ENCODE peak calls at places on chromosomes 13 and 19, in eight cellular contexts. E is IMR-90, A is PC-9, C is heart left ventricle, T is SK-N-MC, I is tibial artery, M is pancreas, W is left ventricle myocardium inferior. G is an unnamed sample.

GRCh38 chr13:42064259-42064658 is 15.8 kb downstream of the DGKH start:
- DNase-seq in E (peak; percentile 94), A (no peak), C (no peak), T (no peak), I (no peak), M (no peak), W (no peak), G (peak; percentile 96)

GRCh38 chr19:14758816-14759215 is 19.5 kb downstream of the ADGRE2 start:
- DNase-seq in E (no peak), A (no peak), C (no peak), T (no peak), I (no peak), M (no peak), W (no peak), G (no peak)

GRCh38 chr19:51799311-51799997 is 4.5 kb downstream of the FPR3 start:
- DNase-seq in E (peak; percentile 94), A (peak; percentile 49), C (peak; percentile 90), T (no peak), I (peak; percentile 90), M (peak; percentile 68), W (peak; percentile 89), G (peak; percentile 96)

GRCh38 chr13:20672772-20673171 is 30.7 kb upstream of the IL17D start:
- DNase-seq in E (peak; percentile 28), A (no peak), C (no peak), T (no peak), I (no peak), M (no peak), W (no peak), G (no peak)

GRCh38 chr19:373391-374182 is 29.0 kb upstream of the MIER2 start:
- DNase-seq in E (no peak), A (no peak), C (peak; percentile 61), T (no peak), I (no peak), M (no peak), W (no peak), G (no peak)

GRCh38 chr19:14871619-14872230 is 14.2 kb downstream of the OR7A17 start:
- DNase-seq in E (peak; percentile 11), A (peak; percentile 0), C (no peak), T (peak; percentile 16), I (no peak), M (no peak), W (no peak), G (no peak)

GRCh38 chr13:59447846-59448620 is 715.7 kb downstream of the DIAPH3 start:
- DNase-seq in E (peak; percentile 75), A (no peak), C (no peak), T (no peak), I (no peak), M (no peak), W (no peak), G (peak; percentile 75)

GRCh38 chr19:8151499-8152035 is 2.2 kb upstream of the FBN3 start:
- DNase-seq in E (no peak), A (no peak), C (no peak), T (no peak), I (no peak), M (no peak), W (no peak), G (no peak)

GRCh38 chr13:52851153-52851962 is 2.9 kb upstream of the PCDH8 start:
- DNase-seq in E (no peak), A (no peak), C (peak; percentile 55), T (no peak), I (peak; percentile 27), M (peak; percentile 34), W (peak; percentile 26), G (no peak)

GRCh38 chr13:113397606-113398425 is 33.9 kb upstream of the GRTP1 start:
- DNase-seq in E (no peak), A (no peak), C (no peak), T (no peak), I (no peak), M (no peak), W (no peak), G (no peak)

GRCh38 chr13:83057119-83057518 is 825.2 kb downstream of the SLITRK1 start:
- DNase-seq in E (peak; percentile 65), A (no peak), C (no peak), T (no peak), I (no peak), M (no peak), W (no peak), G (no peak)

GRCh38 chr19:29501816-29502580 is 23.8 kb upstream of the VSTM2B start:
- DNase-seq in E (no peak), A (no peak), C (no peak), T (no peak), I (no peak), M (no peak), W (no peak), G (no peak)

GRCh38 chr19:16367269-16367683 is 42.6 kb downstream of the KLF2 start:
- DNase-seq in E (no peak), A (no peak), C (no peak), T (no peak), I (no peak), M (no peak), W (no peak), G (no peak)

GRCh38 chr13:104466016-104466415 is 1399.8 kb upstream of the SLC10A2 start:
- DNase-seq in E (no peak), A (no peak), C (no peak), T (no peak), I (no peak), M (no peak), W (no peak), G (no peak)

GRCh38 chr19:14433454-14434156 is 499 bp downstream of the PKN1 start:
- DNase-seq in E (no peak), A (peak; percentile 58), C (peak; percentile 69), T (no peak), I (no peak), M (peak; percentile 46), W (no peak), G (no peak)

GRCh38 chr13:26695891-26696311 is 64.7 kb downstream of the GPR12 start:
- DNase-seq in E (no peak), A (no peak), C (no peak), T (no peak), I (no peak), M (no peak), W (no peak), G (no peak)

GRCh38 chr19:10968527-10969081 is 7.8 kb downstream of the SMARCA4 start:
- DNase-seq in E (no peak), A (no peak), C (no peak), T (no peak), I (no peak), M (no peak), W (no peak), G (no peak)

GRCh38 chr19:56637976-56638555 is 4.9 kb upstream of the SMIM17 start:
- DNase-seq in E (peak; percentile 65), A (peak; percentile 68), C (peak; percentile 85), T (peak; percentile 57), I (peak; percentile 39), M (peak; percentile 70), W (peak; percentile 72), G (peak; percentile 83)

GRCh38 chr19:48795855-48796142 is 15.0 kb downstream of the BCAT2 start:
- DNase-seq in E (no peak), A (no peak), C (no peak), T (no peak), I (peak; percentile 68), M (no peak), W (peak; percentile 52), G (no peak)

DNA sequence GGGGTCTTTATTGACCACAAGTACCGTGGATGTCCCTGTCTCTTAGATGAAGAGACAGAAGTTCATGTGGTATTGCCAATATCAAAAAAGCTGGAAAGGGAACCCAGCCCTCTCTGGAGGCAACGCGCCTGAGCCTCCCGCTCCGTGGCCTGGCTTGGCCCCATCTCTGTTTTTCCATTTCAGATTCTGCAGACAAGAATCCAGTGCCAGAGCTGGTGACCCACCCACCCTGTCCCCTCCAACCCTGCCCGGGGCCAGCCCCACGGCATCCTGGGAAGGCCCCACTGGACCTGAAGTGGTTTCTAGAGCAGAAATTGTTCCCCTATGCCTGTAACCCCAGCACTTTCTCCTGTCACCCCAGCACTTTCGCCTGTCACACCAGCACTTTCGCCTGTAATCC is 57.7 kb downstream of the PTPRS start:
- DNase-seq in E (no peak), A (no peak), C (no peak), T (no peak), I (peak; percentile 81), M (no peak), W (peak; percentile 73), G (no peak)
- H3K27ac ChIP-seq in E (no peak overlapping the region), A (no peak overlapping the region), C (peak overlapping the region; percentile 41), T (no peak overlapping the region), I (peak overlapping the region; percentile 52), M (no peak overlapping the region), W (peak overlapping the region; percentile 78), G (no peak overlapping the region)

DNA sequence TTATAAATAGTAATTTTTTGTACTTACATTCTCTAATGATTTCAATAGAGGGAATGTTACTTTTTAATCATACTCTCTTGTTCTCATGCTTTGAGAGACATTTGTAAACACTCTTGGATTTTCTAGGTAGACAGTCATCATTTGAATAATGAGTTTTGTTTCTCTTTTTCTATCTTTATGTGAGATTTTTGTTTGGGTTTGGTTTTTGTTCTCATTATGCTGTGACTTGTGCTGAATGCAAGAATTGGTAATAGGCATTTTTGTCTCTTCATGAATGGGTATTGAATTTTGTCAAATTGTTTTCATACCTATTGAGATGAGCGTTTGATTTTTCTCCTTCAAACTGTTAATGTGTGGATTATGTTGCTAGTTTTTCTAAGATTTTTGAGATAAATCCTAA is 56.8 kb upstream of the GPR183 start:
- DNase-seq in E (no peak), A (no peak), C (no peak), T (no peak), I (no peak), M (no peak), W (no peak), G (no peak)
- H3K4me3 ChIP-seq in E (no peak overlapping the region), A (no peak overlapping the region), C (no peak overlapping the region), T (no peak overlapping the region), I (no peak overlapping the region), M (no peak overlapping the region), W (no peak overlapping the region), G (no peak overlapping the region)

DNA sequence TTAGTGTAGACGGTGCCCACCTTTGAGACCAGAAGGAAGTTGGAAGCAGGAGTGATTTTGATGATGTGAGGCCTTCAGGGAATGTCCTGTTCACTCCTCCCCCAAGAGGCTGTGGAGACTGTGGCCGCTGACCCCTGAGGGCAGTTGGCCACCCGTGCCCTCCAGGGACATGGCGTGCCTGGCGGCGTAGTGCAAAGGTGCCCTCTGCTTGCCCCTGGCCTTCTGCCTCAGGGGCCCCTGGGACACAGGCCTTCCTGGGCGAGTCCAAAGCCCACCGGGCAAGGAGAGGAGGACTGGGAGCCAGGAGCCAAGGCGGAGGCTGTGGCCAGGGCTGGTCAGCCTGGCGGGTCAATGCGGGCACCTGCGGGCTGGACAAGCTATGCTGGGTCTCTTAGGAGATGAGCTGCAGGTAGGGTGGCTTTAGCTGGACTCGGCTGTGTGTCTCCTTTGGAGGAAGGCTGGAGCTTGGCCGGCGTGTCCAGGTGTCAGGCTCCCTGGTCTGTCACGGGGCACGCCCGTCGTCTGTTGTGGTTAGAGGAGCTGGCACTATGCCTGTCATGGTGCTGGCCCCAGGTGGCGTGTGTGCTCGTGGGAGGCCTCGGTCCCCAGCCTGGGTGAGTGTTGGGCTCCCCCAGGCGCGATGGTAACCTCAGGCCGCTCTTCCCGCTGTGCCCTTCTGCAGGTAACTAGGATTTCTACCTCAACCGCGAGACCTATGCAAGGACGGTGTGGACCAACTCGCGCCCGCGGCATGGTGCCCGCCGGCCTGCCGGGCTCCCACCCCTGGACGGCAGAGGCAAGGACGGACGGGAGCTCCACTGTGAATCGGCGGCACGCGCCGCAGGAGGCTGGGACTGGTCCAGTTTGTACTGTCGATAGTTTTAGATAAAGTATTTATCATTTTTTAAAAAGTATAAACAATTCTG is 6.8 kb downstream of the PLEKHJ1 start:
- DNase-seq in E (no peak), A (no peak), C (no peak), T (no peak), I (no peak), M (no peak), W (no peak), G (no peak)
- H3K27ac ChIP-seq in E (no peak overlapping the region), A (no peak overlapping the region), C (no peak overlapping the region), T (no peak overlapping the region), I (no peak overlapping the region), M (no peak overlapping the region), W (no peak overlapping the region), G (no peak overlapping the region)

GRCh38 chr19:18894254-18895037 is 1.5 kb downstream of the CERS1 start:
- DNase-seq in E (peak; percentile 35), A (no peak), C (no peak), T (no peak), I (no peak), M (no peak), W (no peak), G (no peak)
- H3K4me3 ChIP-seq in E (peak overlapping the region; percentile 47), A (peak overlapping the region; percentile 67), C (peak overlapping the region; percentile 53), T (peak overlapping the region; percentile 83), I (peak overlapping the region; percentile 43), M (peak overlapping the region; percentile 35), W (peak overlapping the region; percentile 65), G (no peak overlapping the region)